ENCODE peak calls at places on chromosomes 13 and 19, in six cellular contexts. One of them, this sample, is unnamed.

GRCh38 chr19:41095703-41096102 is 7.5 kb downstream of the CYP2A13 start:
- DNase-seq in activated CD4-positive, alpha-beta T cell treated with anti-CD3 and anti-CD28 coated beads for 1 hour: no peak
- DNase-seq in mesenchymal stem cell: no peak
- DNase-seq in T-helper 2 cell: no peak
- DNase-seq in astrocyte of the spinal cord: no peak
- DNase-seq in ELR: no peak
- DNase-seq in this sample: no peak

GRCh38 chr19:4624733-4625362 is 14.5 kb upstream of the TNFAIP8L1 start:
- DNase-seq in activated CD4-positive, alpha-beta T cell treated with anti-CD3 and anti-CD28 coated beads for 1 hour: no peak
- DNase-seq in mesenchymal stem cell: no peak
- DNase-seq in T-helper 2 cell: no peak
- DNase-seq in astrocyte of the spinal cord: no peak
- DNase-seq in ELR: peak
- DNase-seq in this sample: peak

GRCh38 chr19:11887618-11888531 is at the start of gene ZNF69:
- DNase-seq in activated CD4-positive, alpha-beta T cell treated with anti-CD3 and anti-CD28 coated beads for 1 hour: peak
- DNase-seq in mesenchymal stem cell: peak
- DNase-seq in T-helper 2 cell: peak
- DNase-seq in astrocyte of the spinal cord: peak
- DNase-seq in ELR: peak
- DNase-seq in this sample: peak

GRCh38 chr13:27338816-27339215 is 68.2 kb downstream of the RASL11A start:
- DNase-seq in activated CD4-positive, alpha-beta T cell treated with anti-CD3 and anti-CD28 coated beads for 1 hour: no peak
- DNase-seq in mesenchymal stem cell: peak
- DNase-seq in T-helper 2 cell: peak
- DNase-seq in astrocyte of the spinal cord: no peak
- DNase-seq in ELR: peak
- DNase-seq in this sample: peak

GRCh38 chr13:89967701-89968100 is 1379.8 kb upstream of the MIR17HG start:
- DNase-seq in activated CD4-positive, alpha-beta T cell treated with anti-CD3 and anti-CD28 coated beads for 1 hour: no peak
- DNase-seq in mesenchymal stem cell: no peak
- DNase-seq in T-helper 2 cell: no peak
- DNase-seq in astrocyte of the spinal cord: no peak
- DNase-seq in ELR: no peak
- DNase-seq in this sample: no peak

GRCh38 chr13:19993024-19993423 is 34.5 kb downstream of the ZMYM2 start:
- DNase-seq in activated CD4-positive, alpha-beta T cell treated with anti-CD3 and anti-CD28 coated beads for 1 hour: no peak
- DNase-seq in mesenchymal stem cell: no peak
- DNase-seq in T-helper 2 cell: no peak
- DNase-seq in astrocyte of the spinal cord: no peak
- DNase-seq in ELR: no peak
- DNase-seq in this sample: no peak

GRCh38 chr13:113815151-113816058 is 48.5 kb downstream of the GAS6 start:
- DNase-seq in activated CD4-positive, alpha-beta T cell treated with anti-CD3 and anti-CD28 coated beads for 1 hour: no peak
- DNase-seq in mesenchymal stem cell: peak
- DNase-seq in T-helper 2 cell: peak
- DNase-seq in astrocyte of the spinal cord: no peak
- DNase-seq in ELR: no peak
- DNase-seq in this sample: peak

GRCh38 chr13:107276936-107277335 is 709.0 kb upstream of the ARGLU1 start:
- DNase-seq in activated CD4-positive, alpha-beta T cell treated with anti-CD3 and anti-CD28 coated beads for 1 hour: no peak
- DNase-seq in mesenchymal stem cell: no peak
- DNase-seq in T-helper 2 cell: no peak
- DNase-seq in astrocyte of the spinal cord: peak
- DNase-seq in ELR: no peak
- DNase-seq in this sample: no peak

GRCh38 chr19:8323781-8324185 is 2.5 kb downstream of the RPS28 start:
- DNase-seq in activated CD4-positive, alpha-beta T cell treated with anti-CD3 and anti-CD28 coated beads for 1 hour: no peak
- DNase-seq in mesenchymal stem cell: no peak
- DNase-seq in T-helper 2 cell: no peak
- DNase-seq in astrocyte of the spinal cord: no peak
- DNase-seq in ELR: peak
- DNase-seq in this sample: peak

GRCh38 chr13:36370108-36370429 is 23.9 kb upstream of the SPART start:
- DNase-seq in activated CD4-positive, alpha-beta T cell treated with anti-CD3 and anti-CD28 coated beads for 1 hour: no peak
- DNase-seq in mesenchymal stem cell: no peak
- DNase-seq in T-helper 2 cell: no peak
- DNase-seq in astrocyte of the spinal cord: no peak
- DNase-seq in ELR: no peak
- DNase-seq in this sample: no peak

GRCh38 chr13:89465366-89465765 is 1794.2 kb downstream of the SLITRK5 start:
- DNase-seq in activated CD4-positive, alpha-beta T cell treated with anti-CD3 and anti-CD28 coated beads for 1 hour: no peak
- DNase-seq in mesenchymal stem cell: peak
- DNase-seq in T-helper 2 cell: peak
- DNase-seq in astrocyte of the spinal cord: peak
- DNase-seq in ELR: peak
- DNase-seq in this sample: no peak

GRCh38 chr13:44231786-44232516 is 141.7 kb upstream of the SERP2 start:
- DNase-seq in activated CD4-positive, alpha-beta T cell treated with anti-CD3 and anti-CD28 coated beads for 1 hour: no peak
- DNase-seq in mesenchymal stem cell: peak
- DNase-seq in T-helper 2 cell: no peak
- DNase-seq in astrocyte of the spinal cord: peak
- DNase-seq in ELR: peak
- DNase-seq in this sample: no peak

GRCh38 chr19:16326401-16327130 is 1.9 kb downstream of the KLF2 start:
- DNase-seq in activated CD4-positive, alpha-beta T cell treated with anti-CD3 and anti-CD28 coated beads for 1 hour: peak
- DNase-seq in mesenchymal stem cell: peak
- DNase-seq in T-helper 2 cell: peak
- DNase-seq in astrocyte of the spinal cord: no peak
- DNase-seq in ELR: no peak
- DNase-seq in this sample: peak

GRCh38 chr19:55178781-55179569 is 1.1 kb downstream of the SYT5 start:
- DNase-seq in activated CD4-positive, alpha-beta T cell treated with anti-CD3 and anti-CD28 coated beads for 1 hour: peak
- DNase-seq in mesenchymal stem cell: peak
- DNase-seq in T-helper 2 cell: peak
- DNase-seq in astrocyte of the spinal cord: peak
- DNase-seq in ELR: peak
- DNase-seq in this sample: peak

GRCh38 chr19:34432797-34433196 is 4.6 kb downstream of the UBA2 start:
- DNase-seq in activated CD4-positive, alpha-beta T cell treated with anti-CD3 and anti-CD28 coated beads for 1 hour: no peak
- DNase-seq in mesenchymal stem cell: peak
- DNase-seq in T-helper 2 cell: no peak
- DNase-seq in astrocyte of the spinal cord: no peak
- DNase-seq in ELR: no peak
- DNase-seq in this sample: no peak

GRCh38 chr19:48501961-48502719 is 9.5 kb downstream of the LMTK3 start:
- DNase-seq in activated CD4-positive, alpha-beta T cell treated with anti-CD3 and anti-CD28 coated beads for 1 hour: peak
- DNase-seq in mesenchymal stem cell: peak
- DNase-seq in T-helper 2 cell: peak
- DNase-seq in astrocyte of the spinal cord: no peak
- DNase-seq in ELR: peak
- DNase-seq in this sample: peak

GRCh38 chr19:46824887-46825730 is 25.5 kb downstream of the AP2S1 start:
- DNase-seq in activated CD4-positive, alpha-beta T cell treated with anti-CD3 and anti-CD28 coated beads for 1 hour: no peak
- DNase-seq in mesenchymal stem cell: no peak
- DNase-seq in T-helper 2 cell: peak
- DNase-seq in astrocyte of the spinal cord: no peak
- DNase-seq in ELR: no peak
- DNase-seq in this sample: no peak

GRCh38 chr13:91621161-91621560 is 222.7 kb downstream of the GPC5 start:
- DNase-seq in activated CD4-positive, alpha-beta T cell treated with anti-CD3 and anti-CD28 coated beads for 1 hour: no peak
- DNase-seq in mesenchymal stem cell: no peak
- DNase-seq in T-helper 2 cell: no peak
- DNase-seq in astrocyte of the spinal cord: no peak
- DNase-seq in ELR: no peak
- DNase-seq in this sample: no peak

GRCh38 chr13:45299194-45299593 is 41.8 kb downstream of the TPT1 start:
- DNase-seq in activated CD4-positive, alpha-beta T cell treated with anti-CD3 and anti-CD28 coated beads for 1 hour: no peak
- DNase-seq in mesenchymal stem cell: no peak
- DNase-seq in T-helper 2 cell: no peak
- DNase-seq in astrocyte of the spinal cord: peak
- DNase-seq in ELR: no peak
- DNase-seq in this sample: no peak

GRCh38 chr19:19321143-19321577 is 531 bp downstream of the MAU2 start:
- DNase-seq in activated CD4-positive, alpha-beta T cell treated with anti-CD3 and anti-CD28 coated beads for 1 hour: no peak
- DNase-seq in mesenchymal stem cell: peak
- DNase-seq in T-helper 2 cell: peak
- DNase-seq in astrocyte of the spinal cord: no peak
- DNase-seq in ELR: peak
- DNase-seq in this sample: peak

GRCh38 chr19:46426506-46427162 is 2.1 kb downstream of the PNMA8C start:
- DNase-seq in activated CD4-positive, alpha-beta T cell treated with anti-CD3 and anti-CD28 coated beads for 1 hour: no peak
- DNase-seq in mesenchymal stem cell: peak
- DNase-seq in T-helper 2 cell: peak
- DNase-seq in astrocyte of the spinal cord: peak
- DNase-seq in ELR: peak
- DNase-seq in this sample: peak

GRCh38 chr19:1470864-1471513 is 8.0 kb downstream of the C19orf25 start:
- DNase-seq in activated CD4-positive, alpha-beta T cell treated with anti-CD3 and anti-CD28 coated beads for 1 hour: no peak
- DNase-seq in mesenchymal stem cell: no peak
- DNase-seq in T-helper 2 cell: no peak
- DNase-seq in astrocyte of the spinal cord: no peak
- DNase-seq in ELR: peak
- DNase-seq in this sample: peak

GRCh38 chr13:36778083-36778671 is 40.8 kb upstream of the RFXAP start:
- DNase-seq in activated CD4-positive, alpha-beta T cell treated with anti-CD3 and anti-CD28 coated beads for 1 hour: no peak
- DNase-seq in mesenchymal stem cell: peak
- DNase-seq in T-helper 2 cell: no peak
- DNase-seq in astrocyte of the spinal cord: peak
- DNase-seq in ELR: peak
- DNase-seq in this sample: no peak

GRCh38 chr13:110874508-110874960 is 40.3 kb downstream of the ANKRD10 start:
- DNase-seq in activated CD4-positive, alpha-beta T cell treated with anti-CD3 and anti-CD28 coated beads for 1 hour: no peak
- DNase-seq in mesenchymal stem cell: peak
- DNase-seq in T-helper 2 cell: peak
- DNase-seq in astrocyte of the spinal cord: peak
- DNase-seq in ELR: peak
- DNase-seq in this sample: peak

GRCh38 chr19:33295621-33296472 is 6.5 kb downstream of the CEBPA start:
- DNase-seq in activated CD4-positive, alpha-beta T cell treated with anti-CD3 and anti-CD28 coated beads for 1 hour: no peak
- DNase-seq in mesenchymal stem cell: no peak
- DNase-seq in T-helper 2 cell: peak
- DNase-seq in astrocyte of the spinal cord: no peak
- DNase-seq in ELR: no peak
- DNase-seq in this sample: no peak

GRCh38 chr13:50566646-50567045 is 276.8 kb downstream of the DLEU7 start:
- DNase-seq in activated CD4-positive, alpha-beta T cell treated with anti-CD3 and anti-CD28 coated beads for 1 hour: no peak
- DNase-seq in mesenchymal stem cell: no peak
- DNase-seq in T-helper 2 cell: no peak
- DNase-seq in astrocyte of the spinal cord: no peak
- DNase-seq in ELR: no peak
- DNase-seq in this sample: no peak

GRCh38 chr19:6455924-6456323 is 3.7 kb downstream of the SLC25A23 start:
- DNase-seq in activated CD4-positive, alpha-beta T cell treated with anti-CD3 and anti-CD28 coated beads for 1 hour: no peak
- DNase-seq in mesenchymal stem cell: no peak
- DNase-seq in T-helper 2 cell: no peak
- DNase-seq in astrocyte of the spinal cord: no peak
- DNase-seq in ELR: no peak
- DNase-seq in this sample: no peak

GRCh38 chr19:38190061-38190460 is 34.0 kb downstream of the DPF1 start:
- DNase-seq in activated CD4-positive, alpha-beta T cell treated with anti-CD3 and anti-CD28 coated beads for 1 hour: no peak
- DNase-seq in mesenchymal stem cell: no peak
- DNase-seq in T-helper 2 cell: no peak
- DNase-seq in astrocyte of the spinal cord: no peak
- DNase-seq in ELR: no peak
- DNase-seq in this sample: no peak

GRCh38 chr13:23378009-23378632 is 55.4 kb downstream of the SACS start:
- DNase-seq in activated CD4-positive, alpha-beta T cell treated with anti-CD3 and anti-CD28 coated beads for 1 hour: peak
- DNase-seq in mesenchymal stem cell: peak
- DNase-seq in T-helper 2 cell: peak
- DNase-seq in astrocyte of the spinal cord: peak
- DNase-seq in ELR: peak
- DNase-seq in this sample: peak

GRCh38 chr13:97030705-97031452 is 36.6 kb upstream of the OXGR1 start:
- DNase-seq in activated CD4-positive, alpha-beta T cell treated with anti-CD3 and anti-CD28 coated beads for 1 hour: no peak
- DNase-seq in mesenchymal stem cell: peak
- DNase-seq in T-helper 2 cell: peak
- DNase-seq in astrocyte of the spinal cord: peak
- DNase-seq in ELR: peak
- DNase-seq in this sample: no peak

GRCh38 chr19:1645299-1645698 is 7.1 kb downstream of the TCF3 start:
- DNase-seq in activated CD4-positive, alpha-beta T cell treated with anti-CD3 and anti-CD28 coated beads for 1 hour: no peak
- DNase-seq in mesenchymal stem cell: no peak
- DNase-seq in T-helper 2 cell: no peak
- DNase-seq in astrocyte of the spinal cord: no peak
- DNase-seq in ELR: no peak
- DNase-seq in this sample: no peak

GRCh38 chr19:4319067-4319718 is 14.8 kb downstream of the FSD1 start:
- DNase-seq in activated CD4-positive, alpha-beta T cell treated with anti-CD3 and anti-CD28 coated beads for 1 hour: no peak
- DNase-seq in mesenchymal stem cell: no peak
- DNase-seq in T-helper 2 cell: no peak
- DNase-seq in astrocyte of the spinal cord: no peak
- DNase-seq in ELR: no peak
- DNase-seq in this sample: no peak

GRCh38 chr19:10643968-10644290 is 10.2 kb upstream of the ILF3 start:
- DNase-seq in activated CD4-positive, alpha-beta T cell treated with anti-CD3 and anti-CD28 coated beads for 1 hour: no peak
- DNase-seq in mesenchymal stem cell: no peak
- DNase-seq in T-helper 2 cell: no peak
- DNase-seq in astrocyte of the spinal cord: peak
- DNase-seq in ELR: no peak
- DNase-seq in this sample: no peak

GRCh38 chr19:7620442-7621412 is 8.6 kb downstream of the XAB2 start:
- DNase-seq in activated CD4-positive, alpha-beta T cell treated with anti-CD3 and anti-CD28 coated beads for 1 hour: no peak
- DNase-seq in mesenchymal stem cell: no peak
- DNase-seq in T-helper 2 cell: no peak
- DNase-seq in astrocyte of the spinal cord: no peak
- DNase-seq in ELR: no peak
- DNase-seq in this sample: no peak